ENCODE peak calls at places on chromosomes 12 and 14, in ten cellular contexts. L is uterus, S is AG09309, T is glutamatergic neuron, Q is dorsolateral prefrontal cortex, K is mucosa of descending colon, W is pancreas, E is RWPE1, Y is bronchial epithelial cell, O is cardiac muscle cell. Z is an unnamed sample.

GRCh38 chr14:48792376-48793024 is 793.7 kb downstream of the RPS29 start:
- DNase-seq in L (no peak), S (no peak), T (no peak), Q (no peak), K (no peak), W (no peak), E (no peak), Y (no peak), O (no peak), Z (no peak)

GRCh38 chr12:4780624-4781023 is 60.4 kb downstream of the GALNT8 start:
- DNase-seq in L (no peak), S (no peak), T (no peak), Q (peak), K (no peak), W (no peak), E (no peak), Y (no peak), O (no peak), Z (no peak)

GRCh38 chr12:96489392-96490056 is at the start of gene CFAP54:
- DNase-seq in L (peak), S (peak), T (peak), Q (peak), K (peak), W (peak), E (peak), Y (peak), O (peak), Z (peak)

GRCh38 chr14:69980457-69981414 is 101.5 kb downstream of the SMOC1 start:
- DNase-seq in L (no peak), S (no peak), T (no peak), Q (peak), K (no peak), W (peak), E (peak), Y (peak), O (peak), Z (no peak)

GRCh38 chr12:27524839-27525238 is 833 bp downstream of the PPFIBP1 start:
- DNase-seq in L (no peak), S (no peak), T (no peak), Q (no peak), K (peak), W (no peak), E (peak), Y (peak), O (peak), Z (no peak)

GRCh38 chr12:128078311-128078851 is 188.6 kb upstream of the TMEM132C start:
- DNase-seq in L (no peak), S (no peak), T (no peak), Q (no peak), K (no peak), W (no peak), E (no peak), Y (no peak), O (no peak), Z (no peak)

GRCh38 chr14:72948481-72949138 is 22.3 kb downstream of the DCAF4 start:
- DNase-seq in L (peak), S (peak), T (peak), Q (peak), K (peak), W (no peak), E (peak), Y (peak), O (peak), Z (peak)

GRCh38 chr12:11134300-11134699 is at the start of gene TAS2R30:
- DNase-seq in L (no peak), S (no peak), T (no peak), Q (no peak), K (no peak), W (no peak), E (no peak), Y (peak), O (no peak), Z (no peak)

GRCh38 chr12:131093971-131094830 is 140.5 kb downstream of the ADGRD1 start:
- DNase-seq in L (peak), S (no peak), T (peak), Q (peak), K (no peak), W (no peak), E (no peak), Y (no peak), O (no peak), Z (peak)

GRCh38 chr12:90366286-90366685 is 588.7 kb downstream of the CCER1 start:
- DNase-seq in L (no peak), S (peak), T (no peak), Q (no peak), K (no peak), W (no peak), E (no peak), Y (no peak), O (peak), Z (no peak)

GRCh38 chr12:112347521-112347920 is 34.7 kb downstream of the HECTD4 start:
- DNase-seq in L (no peak), S (peak), T (no peak), Q (no peak), K (no peak), W (no peak), E (no peak), Y (peak), O (peak), Z (no peak)

GRCh38 chr12:92403210-92404175 is 257.8 kb upstream of the BTG1 start:
- DNase-seq in L (no peak), S (no peak), T (no peak), Q (no peak), K (peak), W (no peak), E (no peak), Y (no peak), O (no peak), Z (no peak)

GRCh38 chr12:20268121-20268732 is 100.1 kb upstream of the PDE3A start:
- DNase-seq in L (no peak), S (no peak), T (no peak), Q (no peak), K (no peak), W (no peak), E (no peak), Y (peak), O (peak), Z (no peak)

GRCh38 chr12:49776413-49776812 is 35.1 kb downstream of the TMBIM6 start:
- DNase-seq in L (peak), S (peak), T (peak), Q (peak), K (peak), W (peak), E (peak), Y (peak), O (peak), Z (no peak)

GRCh38 chr12:29534935-29535334 is 37.4 kb upstream of the OVCH1 start:
- DNase-seq in L (no peak), S (no peak), T (no peak), Q (no peak), K (no peak), W (no peak), E (no peak), Y (no peak), O (peak), Z (no peak)

GRCh38 chr12:67669925-67670631 is 21.5 kb downstream of the DYRK2 start:
- DNase-seq in L (no peak), S (no peak), T (no peak), Q (no peak), K (no peak), W (no peak), E (no peak), Y (no peak), O (no peak), Z (no peak)

GRCh38 chr12:113103756-113104450 is 31.7 kb downstream of the RASAL1 start:
- DNase-seq in L (no peak), S (no peak), T (no peak), Q (no peak), K (no peak), W (peak), E (peak), Y (peak), O (no peak), Z (no peak)

GRCh38 chr12:68106160-68106559 is 53.4 kb downstream of the IFNG start:
- DNase-seq in L (no peak), S (peak), T (no peak), Q (no peak), K (no peak), W (no peak), E (no peak), Y (peak), O (peak), Z (no peak)

GRCh38 chr14:30907659-30908057 is 33.3 kb downstream of the COCH start:
- DNase-seq in L (no peak), S (no peak), T (no peak), Q (no peak), K (no peak), W (no peak), E (no peak), Y (peak), O (no peak), Z (no peak)

GRCh38 chr12:69500631-69501030 is 30.4 kb downstream of the FRS2 start:
- DNase-seq in L (no peak), S (no peak), T (no peak), Q (no peak), K (no peak), W (no peak), E (peak), Y (peak), O (no peak), Z (no peak)

GRCh38 chr14:88802596-88802995 is 9.8 kb upstream of the EML5 start:
- DNase-seq in L (no peak), S (no peak), T (no peak), Q (no peak), K (no peak), W (no peak), E (no peak), Y (no peak), O (no peak), Z (no peak)

GRCh38 chr12:121786441-121786825 is 7.1 kb downstream of the RHOF start:
- DNase-seq in L (no peak), S (peak), T (no peak), Q (no peak), K (peak), W (peak), E (peak), Y (peak), O (peak), Z (no peak)

GRCh38 chr12:43835656-43836454 is at the start of gene TMEM117:
- DNase-seq in L (peak), S (no peak), T (peak), Q (peak), K (peak), W (peak), E (peak), Y (peak), O (peak), Z (peak)

GRCh38 chr14:104732355-104732804 is 8.4 kb downstream of the ADSS1 start:
- DNase-seq in L (no peak), S (no peak), T (no peak), Q (no peak), K (peak), W (no peak), E (peak), Y (peak), O (no peak), Z (no peak)

GRCh38 chr12:47297993-47298392 is 218.2 kb upstream of the AMIGO2 start:
- DNase-seq in L (no peak), S (no peak), T (no peak), Q (no peak), K (no peak), W (no peak), E (no peak), Y (no peak), O (no peak), Z (no peak)

GRCh38 chr12:103085541-103085940 is 128.1 kb downstream of the ASCL1 start:
- DNase-seq in L (no peak), S (no peak), T (no peak), Q (no peak), K (no peak), W (no peak), E (no peak), Y (no peak), O (no peak), Z (no peak)

GRCh38 chr12:64072946-64073345 is 149.2 kb downstream of the KICS2 start:
- DNase-seq in L (no peak), S (no peak), T (no peak), Q (no peak), K (no peak), W (no peak), E (no peak), Y (no peak), O (no peak), Z (no peak)

GRCh38 chr14:38405851-38406630 is 150.1 kb upstream of the CLEC14A start:
- DNase-seq in L (no peak), S (peak), T (peak), Q (no peak), K (no peak), W (no peak), E (no peak), Y (no peak), O (peak), Z (no peak)

GRCh38 chr12:132429122-132429931 is 60.6 kb upstream of the FBRSL1 start:
- DNase-seq in L (no peak), S (no peak), T (peak), Q (no peak), K (peak), W (peak), E (no peak), Y (no peak), O (peak), Z (no peak)

GRCh38 chr12:57611116-57611809 is at the start of gene ARHGEF25:
- DNase-seq in L (peak), S (no peak), T (peak), Q (peak), K (peak), W (peak), E (peak), Y (no peak), O (peak), Z (no peak)

GRCh38 chr12:56222531-56222895 is 791 bp upstream of the RNF41 start:
- DNase-seq in L (no peak), S (no peak), T (no peak), Q (no peak), K (no peak), W (no peak), E (no peak), Y (peak), O (no peak), Z (no peak)

GRCh38 chr12:56223571-56224101 is 506 bp upstream of the NABP2 start:
- DNase-seq in L (no peak), S (no peak), T (no peak), Q (no peak), K (no peak), W (no peak), E (no peak), Y (no peak), O (no peak), Z (no peak)

GRCh38 chr12:56220611-56221232 is 1.0 kb downstream of the RNF41 start:
- DNase-seq in L (no peak), S (peak), T (no peak), Q (no peak), K (no peak), W (no peak), E (no peak), Y (peak), O (peak), Z (peak)

GRCh38 chr12:56221233-56221756 is 427 bp downstream of the RNF41 start:
- DNase-seq in L (peak), S (peak), T (peak), Q (peak), K (peak), W (no peak), E (peak), Y (peak), O (peak), Z (no peak)

GRCh38 chr12:56221757-56222530 is at the start of gene RNF41:
- DNase-seq in L (peak), S (peak), T (peak), Q (peak), K (peak), W (peak), E (peak), Y (peak), O (peak), Z (peak)
- TF ChIP-seq CTCF in L (peak), S (no peak), T (peak), Q (peak), K (no peak), W (no peak), E (no peak), Y (peak), O (peak), Z (no peak)

DNA sequence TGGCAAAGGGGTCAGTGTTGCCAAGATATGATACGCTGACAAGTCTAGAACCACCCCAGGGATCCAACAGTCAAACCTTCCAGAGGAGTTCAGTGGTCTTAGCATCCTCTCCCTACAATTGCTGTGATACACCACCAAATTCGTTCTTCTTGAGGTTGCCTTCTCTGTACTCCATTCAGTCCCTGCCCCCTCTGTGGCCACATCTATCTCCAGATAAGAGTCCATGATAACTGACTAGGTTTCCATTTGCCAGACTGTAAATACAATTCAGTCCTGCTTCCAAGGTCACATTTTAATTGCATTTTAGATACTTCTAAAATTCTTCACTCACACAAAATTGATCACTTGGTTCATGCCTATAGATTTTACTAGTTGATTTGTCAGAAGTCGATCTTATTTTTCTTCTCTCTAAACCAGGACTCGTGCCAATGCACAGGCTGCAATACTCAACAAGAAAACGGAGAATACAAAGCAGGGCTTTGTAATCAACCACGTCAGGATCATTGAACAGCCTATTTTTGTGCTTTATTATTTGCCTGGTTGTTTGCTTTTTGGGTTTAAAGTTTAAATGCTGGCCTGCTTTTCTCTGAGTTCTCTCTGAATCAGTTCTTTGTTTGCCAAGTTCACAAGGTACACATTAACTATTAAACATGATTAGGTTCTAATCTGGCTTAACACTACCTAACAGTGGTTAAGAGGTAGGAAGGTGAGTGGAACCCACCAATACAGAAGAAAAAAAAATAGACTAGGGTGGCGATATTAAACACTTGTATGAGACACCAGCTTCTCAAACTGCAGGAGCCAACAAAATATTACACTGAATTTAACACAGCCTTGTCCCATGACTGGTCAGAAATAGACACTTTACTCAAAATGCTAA is 5.3 kb upstream of the TSPAN8 start:
- DNase-seq in L (no peak), S (no peak), T (no peak), Q (no peak), K (peak), W (no peak), E (no peak), Y (no peak), O (no peak), Z (no peak)
- TF ChIP-seq CTCF in L (no peak), S (no peak), T (no peak), Q (no peak), K (no peak), W (no peak), E (no peak), Y (no peak), O (no peak), Z (no peak)

GRCh38 chr12:76345569-76345968 is 2.6 kb downstream of the BBS10 start:
- DNase-seq in L (no peak), S (no peak), T (no peak), Q (no peak), K (no peak), W (no peak), E (no peak), Y (no peak), O (no peak), Z (no peak)

GRCh38 chr12:76341436-76342030 is 6.7 kb downstream of the BBS10 start:
- DNase-seq in L (no peak), S (no peak), T (no peak), Q (no peak), K (no peak), W (no peak), E (peak), Y (peak), O (no peak), Z (no peak)

GRCh38 chr12:76348079-76348901 is at the start of gene BBS10:
- DNase-seq in L (peak), S (peak), T (peak), Q (peak), K (peak), W (peak), E (peak), Y (peak), O (peak), Z (peak)

GRCh38 chr12:76346236-76346635 is 2.0 kb downstream of the BBS10 start:
- DNase-seq in L (no peak), S (no peak), T (no peak), Q (no peak), K (no peak), W (no peak), E (no peak), Y (no peak), O (peak), Z (no peak)

DNA sequence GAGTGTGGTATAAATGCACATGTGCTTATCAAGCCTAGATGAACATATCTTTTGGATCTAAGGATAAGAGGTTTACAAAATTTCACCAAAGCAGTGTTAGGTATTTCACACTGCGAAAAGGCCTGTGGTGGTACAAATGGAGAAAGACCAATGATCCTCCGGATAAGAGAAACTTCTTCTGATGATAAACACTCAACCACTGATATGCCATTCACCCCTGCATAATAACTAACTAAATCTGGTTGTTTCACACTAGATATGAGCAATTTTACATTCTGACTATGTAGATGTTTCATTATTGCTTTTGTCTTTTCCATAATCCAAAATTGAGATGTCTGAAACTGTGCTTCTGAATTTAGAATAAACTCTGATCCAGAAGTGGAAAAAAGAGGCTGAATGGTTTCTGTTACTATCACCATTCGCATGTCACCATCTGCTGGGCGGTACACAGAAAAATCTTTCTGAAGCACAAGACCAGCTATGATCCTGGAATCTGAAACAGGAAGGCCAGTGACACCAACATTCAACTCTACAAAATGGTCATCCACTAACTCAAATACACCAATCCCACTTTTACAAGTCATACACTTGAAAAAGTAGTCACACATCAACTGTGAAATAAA is 1.3 kb downstream of the BBS10 start:
- DNase-seq in L (no peak), S (no peak), T (no peak), Q (no peak), K (peak), W (no peak), E (peak), Y (peak), O (peak), Z (no peak)
- TF ChIP-seq CTCF in L (no peak), S (peak), T (no peak), Q (peak), K (no peak), W (no peak), E (peak), Y (peak), O (peak), Z (no peak)

GRCh38 chr12:76080017-76080728 is 4.3 kb downstream of the NAP1L1 start:
- DNase-seq in L (no peak), S (no peak), T (no peak), Q (no peak), K (no peak), W (no peak), E (no peak), Y (no peak), O (no peak), Z (no peak)

GRCh38 chr12:76083246-76083735 is 1.2 kb downstream of the NAP1L1 start:
- DNase-seq in L (no peak), S (no peak), T (no peak), Q (no peak), K (no peak), W (no peak), E (no peak), Y (no peak), O (no peak), Z (no peak)

GRCh38 chr12:76078748-76079147 is 5.7 kb downstream of the NAP1L1 start:
- DNase-seq in L (no peak), S (no peak), T (no peak), Q (no peak), K (no peak), W (no peak), E (no peak), Y (no peak), O (no peak), Z (no peak)

GRCh38 chr12:76081909-76082308 is 2.6 kb downstream of the NAP1L1 start:
- DNase-seq in L (no peak), S (no peak), T (no peak), Q (no peak), K (no peak), W (no peak), E (no peak), Y (peak), O (no peak), Z (no peak)

DNA sequence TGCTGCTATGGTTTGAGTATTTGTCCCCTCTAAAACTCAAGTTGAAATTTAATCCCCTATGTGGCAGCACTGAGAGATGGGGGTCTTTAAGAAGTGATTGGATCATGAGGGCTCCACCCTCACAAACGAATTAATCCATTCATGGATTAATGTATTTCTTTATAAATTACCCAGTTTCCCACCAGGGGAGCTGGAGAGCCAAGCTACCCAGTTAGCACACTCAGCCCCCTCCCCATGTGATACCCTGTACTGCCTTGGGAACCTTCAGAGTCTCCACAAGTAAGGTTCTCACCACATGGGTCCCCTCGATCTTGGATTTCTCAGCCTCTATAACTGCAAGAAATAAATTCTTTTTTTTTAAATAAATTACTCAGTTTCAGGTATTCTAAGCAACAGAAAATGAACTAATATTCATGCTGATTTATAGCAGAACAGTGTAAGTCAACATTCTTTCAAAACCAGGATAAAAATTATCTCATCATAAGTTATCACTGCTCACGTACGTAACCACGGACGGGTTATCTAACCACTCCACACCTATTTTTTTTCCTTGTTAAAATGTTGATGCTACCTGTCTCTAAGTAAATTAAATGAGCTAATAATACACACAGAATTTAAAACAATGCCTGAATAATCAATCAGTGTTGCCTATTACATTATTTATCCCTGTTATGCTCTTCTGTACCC is 3.6 kb downstream of the NAP1L1 start:
- DNase-seq in L (no peak), S (no peak), T (peak), Q (no peak), K (no peak), W (no peak), E (no peak), Y (no peak), O (no peak), Z (no peak)
- TF ChIP-seq CTCF in L (no peak), S (peak), T (peak), Q (no peak), K (no peak), W (no peak), E (no peak), Y (peak), O (no peak), Z (no peak)

Z was measured in activated B cell treated with CpG ODN at 0.5 μM for 24 hours.